ENCODE peak calls at places on chromosomes 1 and 21, in seven cellular contexts. Y, A, X, C, E, Q and U are unnamed samples.

GRCh38 chr1:26278303-26278702 is 1.6 kb upstream of the SH3BGRL3 start:
- DNase-seq in A (peak; percentile 63), Y (peak; percentile 21), C (peak; percentile 47), Q (peak; percentile 89), E (no peak), X (peak; percentile 63), U (peak; percentile 98)

GRCh38 chr21:42561742-42562141 is 48.1 kb downstream of the SLC37A1 start:
- DNase-seq in A (no peak), C (no peak), Y (no peak), X (no peak), Q (no peak), E (peak; percentile 89), U (no peak)

GRCh38 chr1:209062863-209063262 is 520.7 kb upstream of the CAMK1G start:
- DNase-seq in Y (no peak), E (no peak), A (no peak), X (no peak), C (no peak), Q (no peak), U (no peak)

GRCh38 chr1:160491017-160491416 is 32.0 kb downstream of the SLAMF6 start:
- DNase-seq in A (no peak), Q (no peak), C (no peak), Y (no peak), X (no peak), E (no peak), U (no peak)

GRCh38 chr21:45926281-45926680 is 55.3 kb upstream of the COL6A1 start:
- DNase-seq in C (no peak), Q (no peak), Y (no peak), E (no peak), A (no peak), X (no peak), U (peak; percentile 9)

GRCh38 chr1:226510453-226510852 is 38.1 kb upstream of the STUM start:
- DNase-seq in Q (peak; percentile 24), E (no peak), A (peak; percentile 27), C (no peak), Y (no peak), X (peak; percentile 1), U (peak; percentile 18)

GRCh38 chr1:158310623-158311022 is 20.7 kb downstream of the CD1B start:
- DNase-seq in Y (no peak), X (no peak), E (no peak), Q (no peak), C (no peak), A (no peak), U (no peak)

GRCh38 chr1:193065954-193066353 is 6.5 kb downstream of the RO60 start:
- DNase-seq in E (no peak), A (no peak), Q (no peak), Y (no peak), C (no peak), X (no peak), U (no peak)

GRCh38 chr1:68442822-68443556 is 6.8 kb downstream of the RPE65 start:
- DNase-seq in E (peak; percentile 54), X (peak; percentile 63), Y (peak; percentile 2), Q (peak; percentile 62), C (peak; percentile 79), A (peak; percentile 46), U (peak; percentile 57)